ENCODE peak calls at places on chromosome 5, in five cellular contexts. I is pons, A is fibroblast of lung, R is non-pigmented ciliary epithelial cell, C is T-helper 2 cell. O is an unnamed sample.

GRCh38 chr5:89396262-89396975 is 513.4 kb upstream of the MEF2C start:
- DNase-seq in I (peak), A (no peak), R (no peak), C (no peak), O (no peak)

GRCh38 chr5:109862301-109862700 is 172.6 kb downstream of the MAN2A1 start:
- DNase-seq in I (no peak), A (no peak), R (no peak), C (no peak), O (no peak)

GRCh38 chr5:176773408-176774035 is 36.8 kb upstream of the UNC5A start:
- DNase-seq in I (no peak), A (no peak), R (no peak), C (no peak), O (no peak)

GRCh38 chr5:164175083-164175482 is 669.7 kb downstream of the MAT2B start:
- DNase-seq in I (no peak), A (peak), R (no peak), C (no peak), O (no peak)

GRCh38 chr5:159091596-159091995 is 8.1 kb downstream of the EBF1 start:
- DNase-seq in I (no peak), A (no peak), R (no peak), C (no peak), O (no peak)

GRCh38 chr5:82164957-82165698 is 113.0 kb downstream of the RPS23 start:
- DNase-seq in I (peak), A (peak), R (no peak), C (no peak), O (no peak)

GRCh38 chr5:95526871-95527270 is 27.9 kb downstream of the SKIC3 start:
- DNase-seq in I (no peak), A (peak), R (no peak), C (no peak), O (no peak)

GRCh38 chr5:143494595-143494994 is 91.1 kb upstream of the NR3C1 start:
- DNase-seq in I (no peak), A (no peak), R (no peak), C (no peak), O (no peak)

GRCh38 chr5:135569755-135570452 is 8.9 kb downstream of the CXCL14 start:
- DNase-seq in I (no peak), A (peak), R (no peak), C (no peak), O (peak)

GRCh38 chr5:82259172-82259800 is 18.9 kb downstream of the RPS23 start:
- DNase-seq in I (peak), A (peak), R (peak), C (no peak), O (peak)

GRCh38 chr5:149944666-149945065 is at the start of gene PDE6A:
- DNase-seq in I (no peak), A (no peak), R (no peak), C (no peak), O (no peak)

GRCh38 chr5:81971694-81972495 is at the start of gene ATG10:
- DNase-seq in I (peak), A (peak), R (peak), C (peak), O (peak)

GRCh38 chr5:95668216-95668615 is 14.6 kb downstream of the SPATA9 start:
- DNase-seq in I (no peak), A (peak), R (no peak), C (no peak), O (no peak)

GRCh38 chr5:149062371-149063016 is 368 bp downstream of the SH3TC2 start:
- DNase-seq in I (no peak), A (peak), R (peak), C (no peak), O (peak)

GRCh38 chr5:35810561-35810960 is 46.1 kb upstream of the IL7R start:
- DNase-seq in I (no peak), A (no peak), R (no peak), C (no peak), O (no peak)

GRCh38 chr5:168585119-168585912 is 6.1 kb upstream of the PANK3 start:
- DNase-seq in I (peak), A (no peak), R (no peak), C (no peak), O (no peak)

GRCh38 chr5:137220523-137220927 is 278.6 kb downstream of the SPOCK1 start:
- DNase-seq in I (peak), A (peak), R (peak), C (no peak), O (peak)

GRCh38 chr5:22926574-22926973 is 73.4 kb upstream of the CDH12 start:
- DNase-seq in I (no peak), A (no peak), R (no peak), C (no peak), O (no peak)

GRCh38 chr5:43227655-43228054 is 35.6 kb downstream of the NIM1K start:
- DNase-seq in I (peak), A (peak), R (peak), C (no peak), O (peak)

GRCh38 chr5:163260471-163260870 is 176.9 kb upstream of the CCNG1 start:
- DNase-seq in I (no peak), A (no peak), R (no peak), C (no peak), O (no peak)

GRCh38 chr5:159034083-159034824 is 65.5 kb downstream of the EBF1 start:
- DNase-seq in I (no peak), A (no peak), R (no peak), C (no peak), O (no peak)

O was measured in foreskin melanocyte.